ENCODE peak calls at places on chromosomes 11 and 22, in five cellular contexts. Q, U, H, T and I are unnamed samples.

GRCh38 chr11:4826425-4826824 is 5.3 kb downstream of the OR51F2 start:
- DNase-seq in Q (no peak), U (no peak), H (no peak), T (no peak), I (no peak)

GRCh38 chr22:23037429-23038333 is 32.6 kb upstream of the GNAZ start:
- DNase-seq in Q (no peak), U (no peak), H (no peak), T (no peak), I (no peak)

GRCh38 chr11:9600166-9600565 is 26.7 kb downstream of the WEE1 start:
- DNase-seq in Q (no peak), U (no peak), H (no peak), T (no peak), I (no peak)

GRCh38 chr22:40161182-40161581 is 16.5 kb upstream of the TNRC6B start:
- DNase-seq in Q (no peak), U (no peak), H (no peak), T (no peak), I (no peak)

GRCh38 chr11:58004664-58005063 is 19.0 kb upstream of the OR9Q1 start:
- DNase-seq in Q (no peak), U (no peak), H (no peak), T (no peak), I (no peak)

GRCh38 chr11:75635009-75635909 is 33.6 kb downstream of the MAP6 start:
- DNase-seq in Q (no peak), U (no peak), H (no peak), T (no peak), I (no peak)

GRCh38 chr11:124798991-124799383 is 1.2 kb downstream of the MSANTD2 start:
- DNase-seq in Q (peak; percentile 59), U (peak; percentile 88), H (no peak), T (no peak), I (no peak)

GRCh38 chr22:49052023-49052538 is 775.6 kb downstream of the BRD1 start:
- DNase-seq in Q (no peak), U (no peak), H (peak; percentile 37), T (peak; percentile 62), I (no peak)

GRCh38 chr11:78961186-78961782 is 386.6 kb upstream of the NARS2 start:
- DNase-seq in Q (peak; percentile 9), U (peak; percentile 96), H (no peak), T (no peak), I (no peak)

GRCh38 chr22:30246962-30247376 is 410 bp upstream of the LIF start:
- DNase-seq in Q (no peak), U (no peak), H (peak; percentile 37), T (no peak), I (no peak)

GRCh38 chr11:96204721-96205459 is 138.1 kb downstream of the MAML2 start:
- DNase-seq in Q (no peak), U (no peak), H (peak; percentile 61), T (peak; percentile 65), I (no peak)

GRCh38 chr11:69280994-69281393 is 13.0 kb upstream of the MYEOV start:
- DNase-seq in Q (no peak), U (peak; percentile 97), H (no peak), T (no peak), I (peak; percentile 12)

GRCh38 chr11:65210748-65211147 is 29.0 kb downstream of the CAPN1 start:
- DNase-seq in Q (no peak), U (no peak), H (no peak), T (no peak), I (no peak)

GRCh38 chr11:117876341-117877119 is at the start of gene FXYD6:
- DNase-seq in Q (no peak), U (no peak), H (peak; percentile 21), T (peak; percentile 8), I (peak; percentile 9)

GRCh38 chr22:40855960-40856512 is 403 bp downstream of the ST13 start:
- DNase-seq in Q (peak; percentile 45), U (no peak), H (no peak), T (no peak), I (no peak)

GRCh38 chr22:36433318-36434231 is 45.8 kb upstream of the MYH9 start:
- DNase-seq in Q (no peak), U (no peak), H (no peak), T (no peak), I (no peak)

GRCh38 chr11:65180877-65181568 is 705 bp upstream of the CAPN1 start:
- DNase-seq in Q (peak; percentile 80), U (peak; percentile 72), H (peak; percentile 73), T (peak; percentile 56), I (peak; percentile 42)